ENCODE peak calls at places on chromosomes 6 and 20, in four cellular contexts. One of them, this sample, is unnamed.

GRCh38 chr6:106063448-106063850 is 22.7 kb upstream of the PRDM1 start:
- DNase-seq in Calu3: no peak
- DNase-seq in thyroid gland: no peak
- DNase-seq in epithelial cell of proximal tubule: no peak
- DNase-seq in this sample: no peak

GRCh38 chr6:20652691-20653479 is 118.6 kb downstream of the CDKAL1 start:
- DNase-seq in Calu3: no peak
- DNase-seq in epithelial cell of proximal tubule: peak
- DNase-seq in thyroid gland: no peak
- DNase-seq in this sample: no peak

GRCh38 chr20:57289401-57290177 is 23.1 kb upstream of the BMP7 start:
- DNase-seq in epithelial cell of proximal tubule: no peak
- DNase-seq in thyroid gland: peak
- DNase-seq in Calu3: no peak
- DNase-seq in this sample: no peak

GRCh38 chr20:17023036-17023435 is 203.8 kb upstream of the PCSK2 start:
- DNase-seq in Calu3: no peak
- DNase-seq in epithelial cell of proximal tubule: no peak
- DNase-seq in thyroid gland: no peak
- DNase-seq in this sample: no peak

GRCh38 chr20:46634528-46634927 is 16.7 kb downstream of the SLC13A3 start:
- DNase-seq in epithelial cell of proximal tubule: no peak
- DNase-seq in thyroid gland: no peak
- DNase-seq in Calu3: peak
- DNase-seq in this sample: no peak

GRCh38 chr20:13274311-13274965 is 53.4 kb downstream of the ISM1 start:
- DNase-seq in epithelial cell of proximal tubule: no peak
- DNase-seq in thyroid gland: peak
- DNase-seq in Calu3: no peak
- DNase-seq in this sample: no peak

GRCh38 chr6:2546941-2547716 is 203.6 kb downstream of the MYLK4 start:
- DNase-seq in thyroid gland: no peak
- DNase-seq in Calu3: no peak
- DNase-seq in epithelial cell of proximal tubule: no peak
- DNase-seq in this sample: no peak

GRCh38 chr6:166307082-166307980 is 861 bp downstream of the PRR18 start:
- DNase-seq in thyroid gland: peak
- DNase-seq in Calu3: peak
- DNase-seq in epithelial cell of proximal tubule: no peak
- DNase-seq in this sample: peak

GRCh38 chr6:164826831-164827468 is 482.5 kb downstream of the C6orf118 start:
- DNase-seq in epithelial cell of proximal tubule: no peak
- DNase-seq in Calu3: peak
- DNase-seq in thyroid gland: no peak
- DNase-seq in this sample: no peak

GRCh38 chr6:89034586-89035251 is 45.8 kb upstream of the PNRC1 start:
- DNase-seq in thyroid gland: no peak
- DNase-seq in epithelial cell of proximal tubule: peak
- DNase-seq in Calu3: no peak
- DNase-seq in this sample: no peak

GRCh38 chr6:134774244-134774643 is 175.7 kb downstream of the ALDH8A1 start:
- DNase-seq in epithelial cell of proximal tubule: no peak
- DNase-seq in Calu3: no peak
- DNase-seq in thyroid gland: no peak
- DNase-seq in this sample: no peak

GRCh38 chr6:121510568-121511177 is 75.2 kb downstream of the GJA1 start:
- DNase-seq in thyroid gland: peak
- DNase-seq in Calu3: peak
- DNase-seq in epithelial cell of proximal tubule: no peak
- DNase-seq in this sample: no peak

GRCh38 chr6:42387336-42387735 is 64.4 kb downstream of the TRERF1 start:
- DNase-seq in epithelial cell of proximal tubule: no peak
- DNase-seq in Calu3: no peak
- DNase-seq in thyroid gland: no peak
- DNase-seq in this sample: no peak

GRCh38 chr6:104887350-104887749 is 27.6 kb upstream of the HACE1 start:
- DNase-seq in Calu3: no peak
- DNase-seq in epithelial cell of proximal tubule: no peak
- DNase-seq in thyroid gland: peak
- DNase-seq in this sample: peak

GRCh38 chr20:5065489-5066383 is 54.0 kb downstream of the PCNA start:
- DNase-seq in Calu3: peak
- DNase-seq in thyroid gland: no peak
- DNase-seq in epithelial cell of proximal tubule: peak
- DNase-seq in this sample: no peak

GRCh38 chr6:89834884-89835792 is 5.5 kb downstream of the CASP8AP2 start:
- DNase-seq in thyroid gland: no peak
- DNase-seq in Calu3: no peak
- DNase-seq in epithelial cell of proximal tubule: no peak
- DNase-seq in this sample: no peak

GRCh38 chr20:17966432-17967312 is 1.9 kb downstream of the SNX5 start:
- DNase-seq in epithelial cell of proximal tubule: no peak
- DNase-seq in Calu3: no peak
- DNase-seq in thyroid gland: no peak
- DNase-seq in this sample: no peak

GRCh38 chr20:951384-952169 is 35.4 kb upstream of the ANGPT4 start:
- DNase-seq in epithelial cell of proximal tubule: no peak
- DNase-seq in thyroid gland: no peak
- DNase-seq in Calu3: no peak
- DNase-seq in this sample: no peak

GRCh38 chr6:15399651-15400470 is 154.0 kb downstream of the JARID2 start:
- DNase-seq in Calu3: no peak
- DNase-seq in epithelial cell of proximal tubule: no peak
- DNase-seq in thyroid gland: peak
- DNase-seq in this sample: peak

GRCh38 chr20:41776450-41776849 is 158.3 kb upstream of the CHD6 start:
- DNase-seq in thyroid gland: no peak
- DNase-seq in Calu3: no peak
- DNase-seq in epithelial cell of proximal tubule: no peak
- DNase-seq in this sample: no peak

GRCh38 chr20:13898012-13898612 is 92.3 kb downstream of the SEL1L2 start:
- DNase-seq in epithelial cell of proximal tubule: no peak
- DNase-seq in Calu3: peak
- DNase-seq in thyroid gland: no peak
- DNase-seq in this sample: no peak

GRCh38 chr6:26296857-26297648 is 67.9 kb upstream of the BTN3A2 start:
- DNase-seq in epithelial cell of proximal tubule: no peak
- DNase-seq in thyroid gland: no peak
- DNase-seq in Calu3: no peak
- DNase-seq in this sample: no peak

GRCh38 chr6:160297310-160297709 is 38.7 kb upstream of the SLC22A2 start:
- DNase-seq in thyroid gland: no peak
- DNase-seq in Calu3: peak
- DNase-seq in epithelial cell of proximal tubule: no peak
- DNase-seq in this sample: no peak

GRCh38 chr6:139490482-139490881 is 116.0 kb upstream of the CITED2 start:
- DNase-seq in thyroid gland: no peak
- DNase-seq in Calu3: no peak
- DNase-seq in epithelial cell of proximal tubule: no peak
- DNase-seq in this sample: no peak

GRCh38 chr20:23497458-23498026 is 6.6 kb downstream of the CST8 start:
- DNase-seq in Calu3: no peak
- DNase-seq in epithelial cell of proximal tubule: no peak
- DNase-seq in thyroid gland: no peak
- DNase-seq in this sample: no peak

GRCh38 chr6:25006565-25007001 is 70.8 kb upstream of the RIPOR2 start:
- DNase-seq in Calu3: peak
- DNase-seq in thyroid gland: peak
- DNase-seq in epithelial cell of proximal tubule: no peak
- DNase-seq in this sample: no peak

GRCh38 chr20:2151805-2152727 is 50.4 kb downstream of the STK35 start:
- DNase-seq in Calu3: peak
- DNase-seq in epithelial cell of proximal tubule: no peak
- DNase-seq in thyroid gland: peak
- DNase-seq in this sample: no peak

GRCh38 chr6:73234732-73235131 is 9.4 kb upstream of the KHDC1L start:
- DNase-seq in thyroid gland: no peak
- DNase-seq in epithelial cell of proximal tubule: no peak
- DNase-seq in Calu3: no peak
- DNase-seq in this sample: no peak

GRCh38 chr6:55528624-55529023 is 50.4 kb downstream of the HMGCLL1 start:
- DNase-seq in thyroid gland: no peak
- DNase-seq in epithelial cell of proximal tubule: peak
- DNase-seq in Calu3: peak
- DNase-seq in this sample: no peak

GRCh38 chr6:36897629-36898028 is 11.9 kb downstream of the C6orf89 start:
- DNase-seq in thyroid gland: peak
- DNase-seq in epithelial cell of proximal tubule: no peak
- DNase-seq in Calu3: no peak
- DNase-seq in this sample: no peak

GRCh38 chr6:17679726-17680125 is 27.0 kb downstream of the NUP153 start:
- DNase-seq in epithelial cell of proximal tubule: peak
- DNase-seq in thyroid gland: no peak
- DNase-seq in Calu3: no peak
- DNase-seq in this sample: no peak

GRCh38 chr6:129164032-129164431 is 281.1 kb downstream of the LAMA2 start:
- DNase-seq in epithelial cell of proximal tubule: no peak
- DNase-seq in Calu3: no peak
- DNase-seq in thyroid gland: no peak
- DNase-seq in this sample: no peak

GRCh38 chr6:78397537-78397936 is 469.8 kb upstream of the IRAK1BP1 start:
- DNase-seq in epithelial cell of proximal tubule: no peak
- DNase-seq in Calu3: no peak
- DNase-seq in thyroid gland: no peak
- DNase-seq in this sample: no peak

GRCh38 chr20:33169176-33169794 is 1.3 kb downstream of the BPIFA2 start:
- DNase-seq in Calu3: peak
- DNase-seq in thyroid gland: no peak
- DNase-seq in epithelial cell of proximal tubule: no peak
- DNase-seq in this sample: no peak
- TF ChIP-seq CTCF in Calu3: peak
- TF ChIP-seq CTCF in thyroid gland: no peak
- TF ChIP-seq CTCF in epithelial cell of proximal tubule: peak
- TF ChIP-seq CTCF in this sample: peak

GRCh38 chr6:56713285-56713684 is 70.6 kb upstream of the DST start:
- DNase-seq in Calu3: peak
- DNase-seq in epithelial cell of proximal tubule: peak
- DNase-seq in thyroid gland: peak
- DNase-seq in this sample: no peak

GRCh38 chr6:56714273-56714672 is 71.6 kb upstream of the DST start:
- DNase-seq in thyroid gland: no peak
- DNase-seq in epithelial cell of proximal tubule: no peak
- DNase-seq in Calu3: no peak
- DNase-seq in this sample: no peak

GRCh38 chr6:56718236-56718635 is 75.5 kb upstream of the DST start:
- DNase-seq in epithelial cell of proximal tubule: no peak
- DNase-seq in thyroid gland: no peak
- DNase-seq in Calu3: no peak
- DNase-seq in this sample: no peak

GRCh38 chr6:56716229-56716628 is 73.5 kb upstream of the DST start:
- DNase-seq in Calu3: no peak
- DNase-seq in epithelial cell of proximal tubule: no peak
- DNase-seq in thyroid gland: no peak
- DNase-seq in this sample: no peak

GRCh38 chr6:56714982-56715456 is 72.3 kb upstream of the DST start:
- DNase-seq in Calu3: peak
- DNase-seq in epithelial cell of proximal tubule: peak
- DNase-seq in thyroid gland: no peak
- DNase-seq in this sample: no peak
- TF ChIP-seq CTCF in Calu3: no peak
- TF ChIP-seq CTCF in epithelial cell of proximal tubule: no peak
- TF ChIP-seq CTCF in thyroid gland: no peak
- TF ChIP-seq CTCF in this sample: no peak

GRCh38 chr6:38739532-38739931 is 24.4 kb downstream of the DNAH8 start:
- DNase-seq in thyroid gland: no peak
- DNase-seq in Calu3: no peak
- DNase-seq in epithelial cell of proximal tubule: no peak
- DNase-seq in this sample: no peak
- TF ChIP-seq CTCF in thyroid gland: no peak
- TF ChIP-seq CTCF in Calu3: peak
- TF ChIP-seq CTCF in epithelial cell of proximal tubule: peak
- TF ChIP-seq CTCF in this sample: peak

GRCh38 chr6:108133594-108134179 is 32.1 kb upstream of the NR2E1 start:
- DNase-seq in Calu3: peak
- DNase-seq in epithelial cell of proximal tubule: peak
- DNase-seq in thyroid gland: peak
- DNase-seq in this sample: peak
- TF ChIP-seq CTCF in Calu3: no peak
- TF ChIP-seq CTCF in epithelial cell of proximal tubule: no peak
- TF ChIP-seq CTCF in thyroid gland: no peak
- TF ChIP-seq CTCF in this sample: peak

GRCh38 chr6:27332692-27333641 is 20.9 kb upstream of the POM121L2 start:
- DNase-seq in epithelial cell of proximal tubule: peak
- DNase-seq in thyroid gland: no peak
- DNase-seq in Calu3: peak
- DNase-seq in this sample: no peak
- TF ChIP-seq CTCF in epithelial cell of proximal tubule: no peak
- TF ChIP-seq CTCF in thyroid gland: no peak
- TF ChIP-seq CTCF in Calu3: no peak
- TF ChIP-seq CTCF in this sample: no peak

GRCh38 chr6:53397283-53397682 is 48.5 kb upstream of the ELOVL5 start:
- DNase-seq in epithelial cell of proximal tubule: no peak
- DNase-seq in Calu3: no peak
- DNase-seq in thyroid gland: no peak
- DNase-seq in this sample: no peak

GRCh38 chr6:53391170-53391569 is 42.4 kb upstream of the ELOVL5 start:
- DNase-seq in epithelial cell of proximal tubule: no peak
- DNase-seq in thyroid gland: peak
- DNase-seq in Calu3: no peak
- DNase-seq in this sample: no peak

GRCh38 chr6:53398541-53399344 is 50.0 kb upstream of the ELOVL5 start:
- DNase-seq in epithelial cell of proximal tubule: no peak
- DNase-seq in Calu3: no peak
- DNase-seq in thyroid gland: no peak
- DNase-seq in this sample: no peak

GRCh38 chr6:53395986-53396385 is 47.2 kb upstream of the ELOVL5 start:
- DNase-seq in Calu3: no peak
- DNase-seq in epithelial cell of proximal tubule: no peak
- DNase-seq in thyroid gland: no peak
- DNase-seq in this sample: no peak

GRCh38 chr6:53394704-53395103 is 46.0 kb upstream of the ELOVL5 start:
- DNase-seq in epithelial cell of proximal tubule: no peak
- DNase-seq in thyroid gland: no peak
- DNase-seq in Calu3: no peak
- DNase-seq in this sample: no peak
- TF ChIP-seq CTCF in epithelial cell of proximal tubule: no peak
- TF ChIP-seq CTCF in thyroid gland: no peak
- TF ChIP-seq CTCF in Calu3: no peak
- TF ChIP-seq CTCF in this sample: no peak

GRCh38 chr20:56094228-56094627 is 88.9 kb upstream of the CBLN4 start:
- DNase-seq in Calu3: no peak
- DNase-seq in thyroid gland: no peak
- DNase-seq in epithelial cell of proximal tubule: no peak
- DNase-seq in this sample: no peak

GRCh38 chr20:56091635-56092180 is 86.4 kb upstream of the CBLN4 start:
- DNase-seq in epithelial cell of proximal tubule: peak
- DNase-seq in Calu3: no peak
- DNase-seq in thyroid gland: no peak
- DNase-seq in this sample: no peak

DNA sequence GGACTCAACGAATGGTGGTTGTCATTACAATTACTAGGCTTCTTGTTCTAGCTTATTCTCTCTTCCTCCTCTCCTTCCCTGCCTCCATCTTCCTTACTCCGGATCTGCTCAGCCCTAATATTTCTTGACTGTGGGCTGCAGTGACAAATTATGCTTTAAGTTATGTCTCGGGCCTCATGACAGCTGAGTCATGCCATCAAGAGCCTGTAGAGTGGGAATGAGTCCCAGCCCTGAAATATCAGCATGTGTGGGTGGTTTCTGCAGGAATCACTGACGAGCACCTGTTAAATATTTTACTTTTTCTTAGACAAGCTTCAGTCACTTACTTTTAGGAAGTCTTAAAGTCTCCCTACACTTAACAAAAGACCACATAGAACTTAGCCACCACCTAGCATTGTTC is 83.1 kb upstream of the CBLN4 start:
- DNase-seq in thyroid gland: no peak
- DNase-seq in epithelial cell of proximal tubule: no peak
- DNase-seq in Calu3: no peak
- DNase-seq in this sample: no peak
- TF ChIP-seq CTCF in thyroid gland: no peak
- TF ChIP-seq CTCF in epithelial cell of proximal tubule: no peak
- TF ChIP-seq CTCF in Calu3: no peak
- TF ChIP-seq CTCF in this sample: no peak